ENCODE peak calls at places on chromosomes 6 and 20, in six cellular contexts. G is NCI-H1092; T is ascending aorta; P is AG08396; R is fibroblast of the aortic adventitia; B is CD8-positive, alpha-beta memory T cell. I is an unnamed sample.

GRCh38 chr6:33202799-33203198 is 1.7 kb upstream of the HSD17B8 start:
- DNase-seq in G (no peak), T (no peak), B (no peak), P (no peak), R (no peak), I (no peak)

GRCh38 chr6:143258945-143259344 is 191.6 kb downstream of the ADAT2 start:
- DNase-seq in B (no peak), T (no peak), G (no peak), P (no peak), R (no peak), I (no peak)

GRCh38 chr20:61664741-61665320 is 400.9 kb downstream of the TAF4 start:
- DNase-seq in B (no peak), R (no peak), G (no peak), T (no peak), P (peak), I (no peak)

GRCh38 chr20:57957397-57958049 is 247.7 kb upstream of the PMEPA1 start:
- DNase-seq in B (no peak), G (no peak), P (no peak), T (no peak), R (no peak), I (no peak)

GRCh38 chr6:108106261-108106660 is 31.7 kb upstream of the OSTM1 start:
- DNase-seq in T (no peak), G (no peak), B (no peak), P (no peak), R (no peak), I (no peak)

GRCh38 chr20:10513091-10513490 is 78.0 kb downstream of the SLX4IP start:
- DNase-seq in P (no peak), G (no peak), R (no peak), T (no peak), B (no peak), I (no peak)

GRCh38 chr6:14922306-14922705 is 323.6 kb upstream of the JARID2 start:
- DNase-seq in B (no peak), P (no peak), G (no peak), R (no peak), T (no peak), I (no peak)

GRCh38 chr6:134117409-134117808 is 65.0 kb upstream of the SLC2A12 start:
- DNase-seq in R (no peak), G (no peak), P (peak), B (no peak), T (no peak), I (no peak)

GRCh38 chr6:98827295-98828159 is 6.8 kb upstream of the POU3F2 start:
- DNase-seq in G (no peak), P (no peak), R (no peak), T (no peak), B (no peak), I (no peak)

GRCh38 chr6:157019733-157020132 is 242.6 kb downstream of the ARID1B start:
- DNase-seq in G (no peak), P (no peak), R (peak), B (peak), T (no peak), I (peak)

GRCh38 chr6:138371720-138372119 is 6.0 kb upstream of the SMIM28 start:
- DNase-seq in P (no peak), R (peak), G (no peak), T (no peak), B (no peak), I (no peak)

GRCh38 chr6:140857734-140858380 is 1274.9 kb upstream of the GJE1 start:
- DNase-seq in P (peak), B (no peak), R (peak), G (no peak), T (no peak), I (no peak)

GRCh38 chr20:891121-892080 is 24.7 kb downstream of the ANGPT4 start:
- DNase-seq in G (no peak), T (no peak), B (no peak), R (no peak), P (no peak), I (no peak)

GRCh38 chr20:50286609-50287008 is 96.0 kb downstream of the CEBPB start:
- DNase-seq in R (peak), T (no peak), G (no peak), B (no peak), P (peak), I (no peak)

GRCh38 chr20:62269378-62269777 is 31.1 kb downstream of the OSBPL2 start:
- DNase-seq in B (no peak), T (no peak), R (no peak), G (no peak), P (no peak), I (no peak)